ENCODE peak calls at places on chromosome 15, in seven cellular contexts. H is SJCRH30, X is spleen, I is HCT116, A is heart right ventricle, L is A549, V is fibroblast of lung. U is an unnamed sample.

GRCh38 chr15:88535100-88535499 is 11.4 kb downstream of the DET1 start:
- DNase-seq in H (no peak), X (no peak), I (no peak), A (no peak), L (no peak), V (no peak), U (no peak)

GRCh38 chr15:58771621-58772235 is 626 bp downstream of the MINDY2 start:
- DNase-seq in H (peak; percentile 36), X (peak; percentile 92), I (no peak), A (peak; percentile 40), L (peak; percentile 47), V (no peak), U (peak; percentile 45)

GRCh38 chr15:24076090-24076784 is 389.1 kb upstream of the NDN start:
- DNase-seq in H (no peak), X (no peak), I (no peak), A (no peak), L (no peak), V (no peak), U (no peak)

GRCh38 chr15:57340673-57341259 is 35.5 kb upstream of the CGNL1 start:
- DNase-seq in H (peak; percentile 60), X (no peak), I (peak; percentile 56), A (no peak), L (peak; percentile 76), V (peak; percentile 48), U (no peak)

GRCh38 chr15:89828324-89829145 is 13.9 kb upstream of the ANPEP start:
- DNase-seq in H (no peak), X (no peak), I (no peak), A (peak; percentile 73), L (peak; percentile 32), V (peak; percentile 82), U (no peak)

GRCh38 chr15:38111070-38111469 is 141.6 kb upstream of the SPRED1 start:
- DNase-seq in H (no peak), X (no peak), I (no peak), A (no peak), L (no peak), V (no peak), U (no peak)

GRCh38 chr15:80779658-80780415 is 667 bp downstream of the CEMIP start:
- DNase-seq in H (no peak), X (no peak), I (no peak), A (peak; percentile 11), L (peak; percentile 49), V (peak; percentile 45), U (no peak)

GRCh38 chr15:33865416-33865815 is 102.9 kb upstream of the CHRM5 start:
- DNase-seq in H (no peak), X (no peak), I (no peak), A (no peak), L (no peak), V (peak; percentile 70), U (no peak)

GRCh38 chr15:26838742-26839460 is 28.0 kb upstream of the GABRA5 start:
- DNase-seq in H (peak; percentile 28), X (no peak), I (no peak), A (no peak), L (peak; percentile 47), V (no peak), U (no peak)

GRCh38 chr15:39431371-39431770 is 149.5 kb upstream of the THBS1 start:
- DNase-seq in H (no peak), X (no peak), I (no peak), A (no peak), L (no peak), V (peak; percentile 74), U (no peak)
- H3K27ac ChIP-seq in H (no peak overlapping the region), X (no peak overlapping the region), I (no peak overlapping the region), A (no peak overlapping the region), L (no peak overlapping the region), V (no peak overlapping the region), U (no peak overlapping the region)

DNA sequence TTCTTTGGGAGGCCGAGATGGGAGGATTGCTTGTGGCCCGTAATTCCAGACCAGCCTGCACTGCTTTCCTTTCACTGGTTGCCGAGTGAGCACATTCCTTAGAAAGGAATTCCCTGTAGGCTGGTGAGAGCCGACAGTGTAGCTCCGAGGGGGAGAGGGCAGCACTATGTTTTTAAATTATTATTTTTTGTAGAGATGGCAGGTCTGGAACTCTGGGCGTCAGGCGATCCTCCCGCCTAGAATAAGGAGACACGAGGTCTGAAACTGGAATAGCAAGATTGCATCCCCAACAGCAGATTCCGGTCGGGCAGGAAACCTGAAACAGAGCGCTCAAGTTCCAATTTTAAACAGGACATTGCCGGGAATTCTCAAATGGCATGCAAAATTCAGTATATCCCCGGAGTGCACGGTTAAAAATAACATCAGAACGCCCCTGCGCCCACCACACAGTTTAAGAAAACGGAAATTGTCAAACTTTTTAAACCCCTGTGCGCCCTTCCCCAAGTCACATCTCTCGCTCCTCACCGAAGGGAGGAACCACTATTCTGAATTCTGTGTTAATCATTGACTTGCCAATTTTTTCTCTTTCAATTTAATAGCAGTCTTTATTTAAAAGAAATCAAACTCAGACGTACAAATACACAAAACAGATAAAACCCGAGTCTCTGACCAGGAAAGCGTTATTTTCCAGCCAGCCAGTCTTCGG is 637 bp upstream of the RNU5B-1 start:
- DNase-seq in H (peak; percentile 63), X (peak; percentile 85), I (peak; percentile 44), A (peak; percentile 18), L (peak; percentile 80), V (peak; percentile 60), U (peak; percentile 59)
- H3K4me3 ChIP-seq in H (peak overlapping the region; percentile 60), X (peak overlapping the region; percentile 37), I (peak overlapping the region; percentile 51), A (peak overlapping the region; percentile 53), L (peak overlapping the region; percentile 56), V (peak overlapping the region; percentile 34), U (peak overlapping the region; percentile 71)

DNA sequence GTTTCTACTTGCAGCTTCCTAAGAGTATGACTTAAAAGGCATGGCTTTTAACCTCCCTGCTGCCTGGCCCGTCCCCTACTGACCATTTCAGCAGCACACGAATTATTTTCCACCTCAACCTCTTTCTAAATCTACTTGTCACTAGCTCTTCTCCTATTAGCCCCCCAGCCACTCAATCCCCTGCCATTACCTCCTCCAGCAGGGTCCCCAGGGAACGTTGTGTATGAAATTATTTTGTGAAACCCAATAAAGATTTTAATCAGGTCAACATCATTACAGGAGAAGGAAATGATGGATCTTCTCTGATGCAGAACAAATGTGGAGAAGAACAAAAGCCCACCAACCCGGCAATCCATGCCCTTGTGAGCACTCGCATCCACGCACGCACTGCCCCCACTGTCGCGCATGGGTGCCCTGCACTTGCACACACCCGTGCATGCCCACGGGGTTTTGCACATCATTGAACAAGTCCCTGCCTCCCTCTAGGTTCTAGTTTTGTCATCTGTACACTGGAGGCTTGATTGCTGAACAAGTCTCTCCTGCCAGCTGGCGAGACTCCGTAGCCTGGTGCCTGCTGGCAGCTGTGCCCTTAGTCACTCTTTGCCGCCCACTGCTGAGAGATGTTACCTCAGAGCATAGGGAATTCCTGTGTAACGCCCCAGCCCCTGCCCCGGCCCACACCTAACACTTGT is 51.6 kb downstream of the LINGO1 start:
- DNase-seq in H (no peak), X (no peak), I (no peak), A (peak; percentile 60), L (no peak), V (peak; percentile 15), U (peak; percentile 44)
- H3K27ac ChIP-seq in H (no peak overlapping the region), X (no peak overlapping the region), I (no peak overlapping the region), A (no peak overlapping the region), L (no peak overlapping the region), V (no peak overlapping the region), U (no peak overlapping the region)

GRCh38 chr15:93050648-93051047 is 38.4 kb downstream of the RGMA start:
- DNase-seq in H (no peak), X (no peak), I (no peak), A (no peak), L (no peak), V (no peak), U (no peak)
- H3K4me3 ChIP-seq in H (no peak overlapping the region), X (no peak overlapping the region), I (no peak overlapping the region), A (no peak overlapping the region), L (no peak overlapping the region), V (no peak overlapping the region), U (no peak overlapping the region)

DNA sequence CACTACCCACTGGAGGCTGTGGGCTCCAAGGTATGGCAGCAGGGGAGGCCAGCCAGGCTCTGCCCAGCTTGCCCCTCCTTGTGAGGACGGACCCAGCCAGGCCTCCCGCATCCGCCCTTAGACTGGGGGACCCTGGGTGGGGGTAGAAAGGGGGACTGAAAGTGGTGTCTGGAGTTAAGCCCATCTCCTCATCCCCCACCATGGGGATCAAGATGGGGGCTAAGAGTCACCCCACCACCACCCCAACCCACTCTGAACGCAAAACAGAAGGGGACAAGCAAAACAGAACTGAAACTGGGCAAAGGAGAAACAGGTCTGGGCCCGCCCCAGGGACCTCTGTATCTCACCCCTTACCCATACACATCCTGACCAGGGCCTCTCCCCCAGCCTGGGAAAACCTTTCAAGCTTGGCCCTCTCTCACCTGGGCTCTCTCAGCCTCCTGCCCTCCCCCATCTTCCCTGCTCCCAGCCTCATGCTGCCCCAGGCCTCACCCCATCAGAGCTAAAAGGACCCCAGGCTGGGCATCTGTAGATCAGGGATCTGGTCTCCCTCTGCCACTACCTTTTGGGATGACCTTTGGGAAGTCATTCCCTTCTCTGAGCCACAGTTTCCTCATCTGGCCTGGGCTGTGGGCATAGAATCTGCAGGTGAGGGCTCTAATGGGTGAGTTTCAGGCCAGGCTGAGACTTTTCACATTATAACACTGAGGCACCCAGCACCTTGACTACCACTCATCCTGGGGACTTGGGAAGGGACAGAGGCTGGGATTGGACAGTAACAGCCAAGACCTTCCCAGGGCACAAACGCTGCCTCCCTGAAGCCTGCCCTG is 30.0 kb upstream of the CYP11A1 start:
- DNase-seq in H (no peak), X (peak; percentile 87), I (no peak), A (no peak), L (no peak), V (no peak), U (no peak)
- H3K27ac ChIP-seq in H (no peak overlapping the region), X (peak overlapping the region; percentile 87), I (peak overlapping the region; percentile 75), A (no peak overlapping the region), L (peak overlapping the region; percentile 80), V (peak overlapping the region; percentile 29), U (no peak overlapping the region)

DNA sequence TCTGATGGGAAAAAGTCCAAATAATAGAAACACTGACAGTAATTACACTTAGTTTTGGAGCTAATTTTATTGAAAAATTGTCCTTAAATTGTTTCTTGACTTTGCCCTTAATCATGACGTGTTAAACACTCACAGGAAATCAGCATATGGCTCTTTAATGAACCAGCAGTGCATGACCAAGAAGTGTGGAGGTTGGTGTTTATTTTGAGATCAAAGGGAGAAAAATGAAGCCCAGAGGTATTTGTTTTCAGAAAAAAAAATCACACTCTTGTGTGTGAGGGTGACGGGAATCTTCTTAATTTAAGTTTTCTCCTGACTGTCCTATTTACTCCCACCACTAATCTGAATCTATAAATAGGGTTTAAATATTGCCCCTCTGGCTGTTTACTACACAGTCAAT is 28.8 kb upstream of the SYNM start:
- DNase-seq in H (no peak), X (no peak), I (no peak), A (no peak), L (no peak), V (no peak), U (no peak)
- H3K4me3 ChIP-seq in H (peak overlapping the region; percentile 50), X (no peak overlapping the region), I (peak overlapping the region; percentile 48), A (no peak overlapping the region), L (peak overlapping the region; percentile 8), V (no peak overlapping the region), U (no peak overlapping the region)

GRCh38 chr15:67193223-67194009 is 61.0 kb downstream of the AAGAB start:
- DNase-seq in H (no peak), X (no peak), I (no peak), A (no peak), L (no peak), V (no peak), U (no peak)
- H3K27ac ChIP-seq in H (no peak overlapping the region), X (no peak overlapping the region), I (no peak overlapping the region), A (peak overlapping the region; percentile 59), L (peak overlapping the region; percentile 44), V (peak overlapping the region; percentile 0), U (peak overlapping the region; percentile 40)

GRCh38 chr15:96166223-96167200 is 164.0 kb upstream of the NR2F2 start:
- DNase-seq in H (peak; percentile 82), X (no peak), I (no peak), A (no peak), L (no peak), V (peak; percentile 14), U (no peak)
- H3K4me3 ChIP-seq in H (peak overlapping the region; percentile 46), X (no peak overlapping the region), I (no peak overlapping the region), A (no peak overlapping the region), L (no peak overlapping the region), V (no peak overlapping the region), U (no peak overlapping the region)

GRCh38 chr15:55253580-55253979 is 36.0 kb downstream of the RAB27A start:
- DNase-seq in H (no peak), X (no peak), I (no peak), A (no peak), L (no peak), V (peak; percentile 81), U (no peak)
- H3K27ac ChIP-seq in H (no peak overlapping the region), X (peak overlapping the region; percentile 35), I (no peak overlapping the region), A (no peak overlapping the region), L (no peak overlapping the region), V (peak overlapping the region; percentile 1), U (peak overlapping the region; percentile 27)